ENCODE peak calls at places on chromosomes 13 and 19, in eight cellular contexts. Z is activated gamma-delta T cell treated with Interleukin-2 at 50 U/mL for 16 hours, P is T-cell, Q is frontal cortex, N is mesenteric fat pad, A is K562, D is AG10803, W is NCI-H2081. O is an unnamed sample.

GRCh38 chr19:2362970-2363300 is 2.9 kb downstream of the TMPRSS9 start:
- DNase-seq in A (no peak), D (no peak), P (no peak), Q (no peak), W (no peak), Z (no peak), N (no peak), O (no peak)

GRCh38 chr19:49766938-49767315 is at the start of gene AP2A1:
- DNase-seq in D (no peak), N (no peak), Q (no peak), Z (no peak), A (no peak), P (no peak), W (no peak), O (no peak)

GRCh38 chr13:33188093-33188882 is 97.3 kb downstream of the STARD13 start:
- DNase-seq in W (no peak), Q (no peak), A (no peak), N (no peak), Z (no peak), D (peak; percentile 28), P (no peak), O (no peak)

GRCh38 chr19:52527954-52528326 is 472 bp downstream of the ZNF808 start:
- DNase-seq in A (peak; percentile 22), W (no peak), Q (no peak), Z (no peak), N (peak; percentile 82), D (peak; percentile 1), P (no peak), O (no peak)

GRCh38 chr13:110470272-110471009 is 91.1 kb downstream of the RAB20 start:
- DNase-seq in N (no peak), D (no peak), P (no peak), Q (no peak), W (no peak), Z (no peak), A (no peak), O (no peak)

GRCh38 chr13:76023644-76024043 is 387.5 kb downstream of the LMO7 start:
- DNase-seq in P (no peak), A (no peak), W (no peak), D (peak; percentile 9), Z (no peak), N (no peak), Q (no peak), O (no peak)

GRCh38 chr19:2983351-2984195 is 6.2 kb downstream of the TLE6 start:
- DNase-seq in N (peak; percentile 92), Z (no peak), Q (peak; percentile 73), D (peak; percentile 96), P (no peak), W (peak; percentile 97), A (no peak), O (peak; percentile 97)

GRCh38 chr19:3065675-3066357 is 3.5 kb upstream of the TLE5 start:
- DNase-seq in D (no peak), N (no peak), W (peak; percentile 80), Q (no peak), A (no peak), Z (no peak), P (no peak), O (peak; percentile 83)

GRCh38 chr19:44142014-44142523 is 715 bp downstream of the ZNF234 start:
- DNase-seq in W (peak; percentile 14), N (no peak), D (peak; percentile 43), P (no peak), Z (no peak), Q (peak; percentile 14), A (peak; percentile 22), O (no peak)

GRCh38 chr19:13097331-13098258 is 5.1 kb downstream of the LYL1 start:
- DNase-seq in N (no peak), D (no peak), Z (no peak), P (no peak), A (peak; percentile 83), W (no peak), Q (no peak), O (no peak)

GRCh38 chr13:94613051-94613450 is 11.4 kb downstream of the GPR180 start:
- DNase-seq in Q (no peak), P (no peak), N (no peak), A (no peak), Z (no peak), D (no peak), W (no peak), O (no peak)

GRCh38 chr19:19342086-19343015 is 21.7 kb downstream of the MAU2 start:
- DNase-seq in P (no peak), W (peak; percentile 42), Q (peak; percentile 86), N (no peak), D (peak; percentile 48), A (peak; percentile 87), Z (no peak), O (peak; percentile 25)

GRCh38 chr19:38389101-38389925 is 816 bp downstream of the SPRED3 start:
- DNase-seq in W (no peak), Z (no peak), N (no peak), A (no peak), P (no peak), Q (peak; percentile 81), D (peak; percentile 69), O (no peak)

GRCh38 chr19:17159466-17160393 is 55.4 kb upstream of the USE1 start:
- DNase-seq in A (no peak), D (peak; percentile 45), Z (no peak), W (no peak), Q (no peak), P (no peak), N (no peak), O (no peak)

GRCh38 chr19:29128203-29128602 is 84.7 kb downstream of the UQCRFS1 start:
- DNase-seq in W (no peak), N (no peak), D (no peak), Z (no peak), Q (no peak), A (no peak), P (no peak), O (no peak)

GRCh38 chr19:19650331-19650730 is 6.9 kb upstream of the GMIP start:
- DNase-seq in P (no peak), Q (no peak), W (no peak), Z (no peak), N (no peak), A (no peak), D (no peak), O (no peak)

O was measured in NCI-H1092 treated with DMSO at 0.1 percent for 48 hours.